ENCODE peak calls at places on chromosome 4, in four cellular contexts. One of them, this sample, is unnamed.

GRCh38 chr4:2804973-2805501 is 12.2 kb downstream of the SH3BP2 start:
- DNase-seq in body of pancreas: no peak
- DNase-seq in IMR-90: no peak
- DNase-seq in choroid plexus epithelial cell: no peak
- DNase-seq in this sample: no peak

GRCh38 chr4:130486841-130487240 is 1390.9 kb downstream of the C4orf33 start:
- DNase-seq in body of pancreas: no peak
- DNase-seq in IMR-90: peak
- DNase-seq in choroid plexus epithelial cell: peak
- DNase-seq in this sample: no peak

GRCh38 chr4:8102831-8103230 is 55.8 kb downstream of the ABLIM2 start:
- DNase-seq in body of pancreas: no peak
- DNase-seq in IMR-90: no peak
- DNase-seq in choroid plexus epithelial cell: no peak
- DNase-seq in this sample: no peak

GRCh38 chr4:74772106-74772505 is 22.2 kb downstream of the BTC start:
- DNase-seq in body of pancreas: no peak
- DNase-seq in IMR-90: no peak
- DNase-seq in choroid plexus epithelial cell: no peak
- DNase-seq in this sample: no peak

GRCh38 chr4:32073542-32073941 is 1353.4 kb downstream of the PCDH7 start:
- DNase-seq in body of pancreas: no peak
- DNase-seq in IMR-90: no peak
- DNase-seq in choroid plexus epithelial cell: no peak
- DNase-seq in this sample: no peak

GRCh38 chr4:2649604-2650114 is 106.5 kb downstream of the TNIP2 start:
- DNase-seq in body of pancreas: no peak
- DNase-seq in IMR-90: no peak
- DNase-seq in choroid plexus epithelial cell: no peak
- DNase-seq in this sample: no peak

GRCh38 chr4:141711211-141711610 is 74.8 kb downstream of the IL15 start:
- DNase-seq in body of pancreas: no peak
- DNase-seq in IMR-90: peak
- DNase-seq in choroid plexus epithelial cell: peak
- DNase-seq in this sample: no peak

GRCh38 chr4:105596676-105597075 is 44.3 kb downstream of the ARHGEF38 start:
- DNase-seq in body of pancreas: no peak
- DNase-seq in IMR-90: no peak
- DNase-seq in choroid plexus epithelial cell: no peak
- DNase-seq in this sample: no peak

GRCh38 chr4:71602271-71602890 is 181.5 kb downstream of the GC start:
- DNase-seq in body of pancreas: no peak
- DNase-seq in IMR-90: peak
- DNase-seq in choroid plexus epithelial cell: peak
- DNase-seq in this sample: no peak

GRCh38 chr4:53489279-53489889 is 101.9 kb downstream of the LNX1 start:
- DNase-seq in body of pancreas: no peak
- DNase-seq in IMR-90: peak
- DNase-seq in choroid plexus epithelial cell: peak
- DNase-seq in this sample: no peak

GRCh38 chr4:94202769-94203168 is 4.9 kb upstream of the SMARCAD1 start:
- DNase-seq in body of pancreas: no peak
- DNase-seq in IMR-90: no peak
- DNase-seq in choroid plexus epithelial cell: no peak
- DNase-seq in this sample: no peak

GRCh38 chr4:110041742-110042141 is 129.1 kb downstream of the EGF start:
- DNase-seq in body of pancreas: no peak
- DNase-seq in IMR-90: no peak
- DNase-seq in choroid plexus epithelial cell: no peak
- DNase-seq in this sample: no peak

GRCh38 chr4:20299515-20299914 is 47.8 kb downstream of the SLIT2 start:
- DNase-seq in body of pancreas: peak
- DNase-seq in IMR-90: peak
- DNase-seq in choroid plexus epithelial cell: peak
- DNase-seq in this sample: no peak

GRCh38 chr4:152094851-152095700 is 334.3 kb upstream of the GATB start:
- DNase-seq in body of pancreas: no peak
- DNase-seq in IMR-90: peak
- DNase-seq in choroid plexus epithelial cell: peak
- DNase-seq in this sample: no peak

GRCh38 chr4:84726356-84726755 is 143.4 kb downstream of the CDS1 start:
- DNase-seq in body of pancreas: no peak
- DNase-seq in IMR-90: peak
- DNase-seq in choroid plexus epithelial cell: no peak
- DNase-seq in this sample: no peak

GRCh38 chr4:7971881-7972500 is 32.3 kb upstream of the AFAP1 start:
- DNase-seq in body of pancreas: no peak
- DNase-seq in IMR-90: no peak
- DNase-seq in choroid plexus epithelial cell: peak
- DNase-seq in this sample: no peak

GRCh38 chr4:183333202-183333601 is 11.0 kb upstream of the CLDN24 start:
- DNase-seq in body of pancreas: no peak
- DNase-seq in IMR-90: no peak
- DNase-seq in choroid plexus epithelial cell: no peak
- DNase-seq in this sample: no peak

GRCh38 chr4:109818268-109818667 is 2.7 kb downstream of the GAR1 start:
- DNase-seq in body of pancreas: no peak
- DNase-seq in IMR-90: no peak
- DNase-seq in choroid plexus epithelial cell: no peak
- DNase-seq in this sample: no peak

GRCh38 chr4:47668810-47669408 is 169.0 kb downstream of the CORIN start:
- DNase-seq in body of pancreas: peak
- DNase-seq in IMR-90: peak
- DNase-seq in choroid plexus epithelial cell: peak
- DNase-seq in this sample: peak

GRCh38 chr4:153248641-153249198 is 44.5 kb downstream of the TRIM2 start:
- DNase-seq in body of pancreas: no peak
- DNase-seq in IMR-90: no peak
- DNase-seq in choroid plexus epithelial cell: no peak
- DNase-seq in this sample: no peak

GRCh38 chr4:185183622-185184281 is 20.0 kb downstream of the CFAP97 start:
- DNase-seq in body of pancreas: peak
- DNase-seq in IMR-90: peak
- DNase-seq in choroid plexus epithelial cell: peak
- DNase-seq in this sample: peak

GRCh38 chr4:2094545-2094944 is 35.4 kb downstream of the NAT8L start:
- DNase-seq in body of pancreas: no peak
- DNase-seq in IMR-90: no peak
- DNase-seq in choroid plexus epithelial cell: no peak
- DNase-seq in this sample: no peak

GRCh38 chr4:173025131-173025530 is 143.5 kb upstream of the GALNT7 start:
- DNase-seq in body of pancreas: peak
- DNase-seq in IMR-90: peak
- DNase-seq in choroid plexus epithelial cell: peak
- DNase-seq in this sample: no peak

GRCh38 chr4:137393043-137393442 is 139.3 kb downstream of the PCDH18 start:
- DNase-seq in body of pancreas: no peak
- DNase-seq in IMR-90: no peak
- DNase-seq in choroid plexus epithelial cell: peak
- DNase-seq in this sample: no peak

GRCh38 chr4:126267689-126268088 is 952.9 kb downstream of the FAT4 start:
- DNase-seq in body of pancreas: no peak
- DNase-seq in IMR-90: peak
- DNase-seq in choroid plexus epithelial cell: peak
- DNase-seq in this sample: no peak

GRCh38 chr4:123616970-123617392 is 220.4 kb downstream of the SPRY1 start:
- DNase-seq in body of pancreas: peak
- DNase-seq in IMR-90: no peak
- DNase-seq in choroid plexus epithelial cell: peak
- DNase-seq in this sample: no peak

GRCh38 chr4:11799182-11799581 is 370.5 kb upstream of the HS3ST1 start:
- DNase-seq in body of pancreas: no peak
- DNase-seq in IMR-90: no peak
- DNase-seq in choroid plexus epithelial cell: no peak
- DNase-seq in this sample: no peak

GRCh38 chr4:40177591-40177990 is 19.2 kb upstream of the RHOH start:
- DNase-seq in body of pancreas: no peak
- DNase-seq in IMR-90: no peak
- DNase-seq in choroid plexus epithelial cell: no peak
- DNase-seq in this sample: no peak
- H3K4me3 ChIP-seq in body of pancreas: no peak
- H3K4me3 ChIP-seq in IMR-90: no peak
- H3K4me3 ChIP-seq in choroid plexus epithelial cell: no peak
- H3K4me3 ChIP-seq in this sample: no peak

GRCh38 chr4:182306792-182307507 is 63.7 kb downstream of the TENM3 start:
- DNase-seq in body of pancreas: no peak
- DNase-seq in IMR-90: peak
- DNase-seq in choroid plexus epithelial cell: peak
- DNase-seq in this sample: no peak
- TF ChIP-seq CTCF in body of pancreas: no peak
- TF ChIP-seq CTCF in IMR-90: peak
- TF ChIP-seq CTCF in choroid plexus epithelial cell: peak
- TF ChIP-seq CTCF in this sample: no peak

GRCh38 chr4:139282375-139283075 is 2.5 kb upstream of the MGARP start:
- DNase-seq in body of pancreas: no peak
- DNase-seq in IMR-90: peak
- DNase-seq in choroid plexus epithelial cell: peak
- DNase-seq in this sample: no peak

GRCh38 chr4:139278956-139279722 is 886 bp downstream of the MGARP start:
- DNase-seq in body of pancreas: peak
- DNase-seq in IMR-90: peak
- DNase-seq in choroid plexus epithelial cell: peak
- DNase-seq in this sample: no peak

GRCh38 chr4:139279723-139280620 is at the start of gene MGARP:
- DNase-seq in body of pancreas: peak
- DNase-seq in IMR-90: peak
- DNase-seq in choroid plexus epithelial cell: peak
- DNase-seq in this sample: peak

GRCh38 chr4:139278450-139278849 is 1.6 kb downstream of the MGARP start:
- DNase-seq in body of pancreas: no peak
- DNase-seq in IMR-90: peak
- DNase-seq in choroid plexus epithelial cell: peak
- DNase-seq in this sample: no peak

DNA sequence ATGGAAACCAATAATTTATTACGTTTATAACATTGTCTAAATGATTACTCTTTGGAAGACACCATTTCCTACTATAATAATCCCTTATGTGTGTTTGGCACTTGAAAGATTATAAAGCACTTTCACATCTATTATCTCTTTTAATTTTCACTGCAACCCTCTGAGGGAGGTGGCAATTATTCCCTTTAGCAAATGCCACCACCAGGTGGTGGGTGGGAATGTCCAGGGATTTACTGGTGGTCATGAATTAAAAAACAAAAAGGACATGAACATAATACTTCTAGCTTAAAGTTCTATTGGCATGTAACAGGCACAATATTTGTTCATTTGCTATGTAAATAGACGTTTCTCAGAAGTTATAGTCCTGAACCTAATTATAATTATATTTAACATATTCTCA is 1.2 kb upstream of the MGARP start:
- DNase-seq in body of pancreas: no peak
- DNase-seq in IMR-90: no peak
- DNase-seq in choroid plexus epithelial cell: peak
- DNase-seq in this sample: no peak
- H3K4me3 ChIP-seq in body of pancreas: no peak
- H3K4me3 ChIP-seq in IMR-90: no peak
- H3K4me3 ChIP-seq in choroid plexus epithelial cell: no peak
- H3K4me3 ChIP-seq in this sample: no peak

DNA sequence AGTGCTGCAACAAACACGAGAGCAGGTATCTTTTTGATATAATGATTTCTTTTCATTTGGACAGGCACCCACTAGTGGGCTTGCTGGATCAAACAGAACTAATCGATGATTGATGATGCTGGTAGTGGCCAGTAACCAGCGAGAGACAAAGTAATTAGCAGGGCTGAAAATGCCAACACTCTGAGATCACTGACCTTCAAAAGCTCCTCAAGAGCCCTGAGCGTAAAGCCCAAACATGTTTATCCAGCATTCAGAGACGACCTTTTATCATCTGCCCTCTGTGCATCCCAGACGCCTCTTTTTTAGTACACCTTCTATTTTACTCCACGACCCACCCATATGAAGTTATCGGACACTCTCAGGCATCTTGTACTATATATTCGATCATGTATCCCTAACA is 186.2 kb downstream of the PRDM5 start:
- DNase-seq in body of pancreas: no peak
- DNase-seq in IMR-90: no peak
- DNase-seq in choroid plexus epithelial cell: no peak
- DNase-seq in this sample: no peak
- TF ChIP-seq CTCF in body of pancreas: no peak
- TF ChIP-seq CTCF in IMR-90: no peak
- TF ChIP-seq CTCF in choroid plexus epithelial cell: no peak
- TF ChIP-seq CTCF in this sample: no peak

GRCh38 chr4:113471141-113471860 is 290.2 kb downstream of the CAMK2D start:
- DNase-seq in body of pancreas: no peak
- DNase-seq in IMR-90: peak
- DNase-seq in choroid plexus epithelial cell: no peak
- DNase-seq in this sample: no peak

GRCh38 chr4:113469926-113470325 is 291.6 kb downstream of the CAMK2D start:
- DNase-seq in body of pancreas: no peak
- DNase-seq in IMR-90: no peak
- DNase-seq in choroid plexus epithelial cell: no peak
- DNase-seq in this sample: no peak

GRCh38 chr4:113468165-113469022 is 293.1 kb downstream of the CAMK2D start:
- DNase-seq in body of pancreas: peak
- DNase-seq in IMR-90: peak
- DNase-seq in choroid plexus epithelial cell: peak
- DNase-seq in this sample: no peak

GRCh38 chr4:113469023-113469390 is 292.5 kb downstream of the CAMK2D start:
- DNase-seq in body of pancreas: no peak
- DNase-seq in IMR-90: peak
- DNase-seq in choroid plexus epithelial cell: peak
- DNase-seq in this sample: no peak

DNA sequence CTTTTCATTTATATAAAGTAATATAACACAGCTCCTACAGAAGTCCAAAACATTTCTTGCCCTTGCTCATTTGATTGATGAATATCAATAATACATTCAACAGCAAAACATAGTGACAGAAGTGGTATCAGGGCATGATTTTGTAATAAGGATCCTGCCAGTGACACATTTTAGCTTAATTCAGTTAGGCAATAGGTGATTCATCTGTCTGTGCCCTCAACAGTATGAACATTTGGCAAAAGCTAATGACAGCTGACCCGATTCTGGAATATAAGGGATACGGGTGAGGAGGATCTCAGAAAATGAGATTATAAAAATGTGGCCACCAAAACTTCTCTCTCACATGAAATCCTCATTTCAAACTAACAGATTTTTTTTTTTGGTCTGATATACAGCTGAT is 294.0 kb downstream of the CAMK2D start:
- DNase-seq in body of pancreas: no peak
- DNase-seq in IMR-90: peak
- DNase-seq in choroid plexus epithelial cell: peak
- DNase-seq in this sample: no peak
- H3K4me3 ChIP-seq in body of pancreas: no peak
- H3K4me3 ChIP-seq in IMR-90: peak
- H3K4me3 ChIP-seq in choroid plexus epithelial cell: no peak
- H3K4me3 ChIP-seq in this sample: no peak

GRCh38 chr4:134650461-134650860 is 448.9 kb upstream of the PABPC4L start:
- DNase-seq in body of pancreas: no peak
- DNase-seq in IMR-90: no peak
- DNase-seq in choroid plexus epithelial cell: no peak
- DNase-seq in this sample: no peak
- TF ChIP-seq CTCF in body of pancreas: peak
- TF ChIP-seq CTCF in IMR-90: no peak
- TF ChIP-seq CTCF in choroid plexus epithelial cell: no peak
- TF ChIP-seq CTCF in this sample: no peak

This sample was measured in dorsolateral prefrontal cortex.